ENCODE peak calls at places on chromosomes 11 and 22, in four cellular contexts. Z, J, L and C are unnamed samples.

GRCh38 chr11:46918087-46918751 is at the start of gene LRP4:
- DNase-seq in Z (peak), J (peak), L (no peak), C (no peak)

GRCh38 chr22:42648368-42649260 is 578 bp downstream of the CYB5R3 start:
- DNase-seq in Z (no peak), J (peak), L (no peak), C (no peak)

GRCh38 chr11:2451336-2451735 is 6.5 kb downstream of the KCNQ1 start:
- DNase-seq in Z (no peak), J (no peak), L (no peak), C (no peak)

GRCh38 chr11:23620617-23621016 is 760.3 kb upstream of the CCDC179 start:
- DNase-seq in Z (no peak), J (no peak), L (no peak), C (no peak)

GRCh38 chr11:114678125-114679036 is at the start of gene NXPE2:
- DNase-seq in Z (no peak), J (no peak), L (peak), C (peak)

GRCh38 chr22:41340357-41340756 is 39.0 kb downstream of the ZC3H7B start:
- DNase-seq in Z (no peak), J (no peak), L (no peak), C (no peak)

GRCh38 chr22:49423125-49423650 is 404.5 kb downstream of the BRD1 start:
- DNase-seq in Z (no peak), J (no peak), L (no peak), C (no peak)

GRCh38 chr11:128942807-128943430 is at the start of gene TP53AIP1:
- DNase-seq in Z (no peak), J (no peak), L (no peak), C (no peak)

GRCh38 chr11:123364145-123364544 is 65.9 kb upstream of the GRAMD1B start:
- DNase-seq in Z (no peak), J (no peak), L (no peak), C (no peak)

GRCh38 chr11:68016161-68016903 is 6.2 kb downstream of the ALDH3B1 start:
- DNase-seq in Z (no peak), J (no peak), L (no peak), C (no peak)

GRCh38 chr22:23677701-23677995 is 13.2 kb upstream of the RGL4 start:
- DNase-seq in Z (no peak), J (no peak), L (no peak), C (no peak)

GRCh38 chr11:13984616-13985474 is 22.3 kb downstream of the SPON1 start:
- DNase-seq in Z (no peak), J (no peak), L (peak), C (no peak)

DNA sequence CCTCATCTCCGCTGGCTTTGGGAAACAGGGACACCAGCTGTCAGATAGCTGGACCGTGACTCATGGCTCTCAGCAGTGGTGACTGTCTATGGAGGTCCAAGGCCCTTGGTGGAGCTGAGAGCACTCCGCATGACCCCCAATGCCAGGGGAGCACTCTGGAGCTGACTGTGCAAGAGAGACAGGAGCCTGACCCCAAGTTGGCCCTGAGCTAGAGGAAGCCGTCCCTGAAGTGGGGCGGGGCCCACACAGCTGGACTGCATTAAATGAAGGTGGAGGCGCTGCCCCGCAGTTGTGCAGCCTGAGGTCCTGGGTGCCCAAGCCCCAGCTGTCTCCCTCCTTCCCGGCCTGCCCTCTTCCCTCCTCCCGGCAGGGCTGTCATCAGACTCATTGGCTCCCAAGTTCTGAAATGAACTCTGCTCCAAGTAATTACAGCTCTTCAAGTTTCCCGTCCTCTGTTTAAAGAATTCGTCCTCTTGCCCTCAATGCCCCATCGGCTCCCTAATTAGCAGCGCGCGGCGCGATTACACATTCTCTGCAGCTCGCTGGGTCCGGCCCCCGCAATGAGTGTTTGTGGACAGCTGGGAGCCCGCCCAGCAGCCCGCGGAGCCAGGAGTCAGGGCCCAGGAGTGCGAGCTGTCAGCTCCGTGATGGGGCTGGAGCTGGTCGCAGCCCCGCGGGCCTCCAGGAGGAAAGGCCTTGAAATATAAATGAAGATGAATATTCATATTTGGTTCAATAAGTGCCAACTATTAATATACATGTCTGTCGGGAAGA is 93.2 kb upstream of the LMO1 start:
- DNase-seq in Z (no peak), J (no peak), L (no peak), C (peak)
- H3K4me3 ChIP-seq in Z (no peak), J (no peak), L (no peak), C (no peak)

GRCh38 chr22:50624347-50625130 is 3.4 kb downstream of the ARSA start:
- DNase-seq in Z (no peak), J (no peak), L (no peak), C (no peak)

GRCh38 chr22:50622723-50623327 is 5.1 kb downstream of the ARSA start:
- DNase-seq in Z (no peak), J (no peak), L (no peak), C (peak)

GRCh38 chr22:50620861-50621490 is 7.0 kb downstream of the ARSA start:
- DNase-seq in Z (no peak), J (no peak), L (no peak), C (no peak)

GRCh38 chr22:50621948-50622722 is 5.8 kb downstream of the ARSA start:
- DNase-seq in Z (no peak), J (no peak), L (no peak), C (no peak)

GRCh38 chr22:50621491-50621880 is 6.5 kb downstream of the ARSA start:
- DNase-seq in Z (no peak), J (no peak), L (no peak), C (no peak)
- H3K4me3 ChIP-seq in Z (peak), J (no peak), L (no peak), C (peak)

DNA sequence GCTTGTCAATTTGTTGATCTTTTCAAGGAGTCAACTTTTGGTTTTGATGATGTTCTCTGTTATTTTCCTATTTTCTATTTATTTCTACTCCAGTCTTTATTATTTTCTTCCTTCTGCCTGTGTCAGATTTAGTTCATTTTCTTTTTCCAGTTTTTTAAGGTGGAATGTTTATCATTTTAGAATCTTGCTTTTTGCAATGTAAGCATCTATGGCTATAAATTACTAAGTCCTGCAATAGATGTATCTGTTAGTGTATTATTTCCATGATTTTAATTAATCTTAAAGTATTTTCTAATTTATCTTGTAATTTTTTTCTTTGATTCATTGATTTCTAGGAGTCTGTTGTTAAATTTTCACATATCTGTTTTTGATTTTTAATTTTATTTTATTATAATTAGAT is 81.7 kb downstream of the ARHGAP8 start:
- DNase-seq in Z (no peak), J (no peak), L (no peak), C (no peak)
- H3K4me3 ChIP-seq in Z (no peak), J (no peak), L (no peak), C (no peak)

GRCh38 chr22:46391486-46392136 is 56.1 kb downstream of the TRMU start:
- DNase-seq in Z (no peak), J (no peak), L (no peak), C (no peak)

GRCh38 chr22:46389081-46389480 is 53.6 kb downstream of the TRMU start:
- DNase-seq in Z (no peak), J (no peak), L (no peak), C (no peak)

GRCh38 chr22:46390105-46390651 is 54.7 kb downstream of the TRMU start:
- DNase-seq in Z (no peak), J (no peak), L (no peak), C (no peak)

GRCh38 chr22:46392137-46392844 is 56.8 kb downstream of the TRMU start:
- DNase-seq in Z (no peak), J (no peak), L (no peak), C (no peak)

DNA sequence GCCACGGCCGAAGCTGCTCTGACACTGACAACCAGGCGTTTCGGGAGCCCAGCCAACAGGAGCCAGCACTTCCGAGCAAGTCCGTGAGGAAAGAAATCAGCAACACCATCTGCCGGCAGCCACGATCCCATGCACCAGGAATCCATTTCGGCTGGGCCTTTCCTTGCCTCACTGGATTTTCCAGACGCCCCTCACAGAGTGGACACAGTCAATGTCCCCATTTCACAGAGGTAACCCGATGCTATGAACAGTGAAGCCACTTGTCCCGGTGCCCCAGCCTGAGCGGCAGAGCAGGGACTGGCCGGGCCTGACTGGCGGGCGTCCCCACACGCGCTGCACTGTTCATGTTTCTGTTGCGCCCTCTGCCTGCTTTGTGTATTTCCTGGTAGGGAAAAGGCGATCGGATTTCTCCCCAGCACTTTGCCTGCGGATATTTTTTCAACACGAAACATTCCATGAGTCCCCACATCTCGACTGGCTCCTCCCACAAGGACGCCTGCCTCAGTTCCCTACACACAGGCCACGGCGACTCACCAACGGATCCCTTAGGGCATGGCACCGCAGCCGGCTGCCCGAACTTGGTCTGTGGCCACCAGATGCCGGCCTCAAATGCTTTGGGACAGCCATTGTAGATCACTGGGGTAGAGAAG is 55.3 kb downstream of the TRMU start:
- DNase-seq in Z (peak), J (peak), L (peak), C (no peak)
- H3K4me3 ChIP-seq in Z (no peak), J (no peak), L (no peak), C (no peak)